ENCODE peak calls at places on chromosomes 12 and 14, in five cellular contexts. Q is RKO, P is HEK293T, A is stomach, K is GDM1. O is an unnamed sample.
A peak's percentile ranks its signal among the peaks of the same experiment; 100 is the strongest.

GRCh38 chr14:96205059-96205993 is 687 bp downstream of the BDKRB2 start:
- DNase-seq in Q (no peak), P (no peak), A (no peak), K (no peak), O (no peak)

GRCh38 chr12:71014180-71014785 is 93.7 kb upstream of the PTPRR start:
- DNase-seq in Q (peak; percentile 69), P (peak; percentile 18), A (no peak), K (no peak), O (peak; percentile 83)

GRCh38 chr14:82533351-82533750 is 999.7 kb upstream of the SEL1L start:
- DNase-seq in Q (no peak), P (no peak), A (no peak), K (no peak), O (no peak)

GRCh38 chr12:40226652-40227051 is 1.9 kb downstream of the LRRK2 start:
- DNase-seq in Q (peak; percentile 69), P (no peak), A (no peak), K (no peak), O (peak; percentile 52)

GRCh38 chr12:955923-956322 is 6.4 kb upstream of the RAD52 start:
- DNase-seq in Q (no peak), P (no peak), A (no peak), K (no peak), O (no peak)

GRCh38 chr12:92442782-92443181 is 260.0 kb upstream of the PLEKHG7 start:
- DNase-seq in Q (no peak), P (no peak), A (no peak), K (no peak), O (peak; percentile 99)

GRCh38 chr14:69683971-69684370 is 72.6 kb downstream of the SUSD6 start:
- DNase-seq in Q (no peak), P (no peak), A (no peak), K (no peak), O (no peak)

GRCh38 chr14:90658541-90658967 is 157.7 kb downstream of the TTC7B start:
- DNase-seq in Q (peak; percentile 4), P (no peak), A (no peak), K (peak; percentile 62), O (no peak)

GRCh38 chr14:88546621-88547385 is 8.0 kb downstream of the PTPN21 start:
- DNase-seq in Q (no peak), P (no peak), A (no peak), K (no peak), O (no peak)

GRCh38 chr12:6312529-6313325 is 2.2 kb downstream of the PLEKHG6 start:
- DNase-seq in Q (no peak), P (no peak), A (peak; percentile 84), K (no peak), O (no peak)

GRCh38 chr14:24353551-24354529 is 14.0 kb upstream of the RIPK3 start:
- DNase-seq in Q (no peak), P (no peak), A (no peak), K (no peak), O (no peak)

GRCh38 chr12:11814362-11814761 is 164.9 kb downstream of the ETV6 start:
- DNase-seq in Q (peak; percentile 48), P (no peak), A (no peak), K (no peak), O (no peak)

GRCh38 chr12:91331371-91331770 is 148.8 kb upstream of the DCN start:
- DNase-seq in Q (no peak), P (no peak), A (no peak), K (no peak), O (no peak)

GRCh38 chr12:109617496-109617895 is 43.9 kb downstream of the MVK start:
- DNase-seq in Q (no peak), P (no peak), A (no peak), K (no peak), O (no peak)

GRCh38 chr14:74018029-74018703 is 922 bp downstream of the ENTPD5 start:
- DNase-seq in Q (peak; percentile 84), P (peak; percentile 7), A (no peak), K (no peak), O (no peak)

GRCh38 chr12:121202407-121203355 is 7.2 kb upstream of the P2RX4 start:
- DNase-seq in Q (no peak), P (no peak), A (no peak), K (no peak), O (peak; percentile 20)

GRCh38 chr14:56205906-56206305 is 87.7 kb downstream of the PELI2 start:
- DNase-seq in Q (no peak), P (no peak), A (no peak), K (no peak), O (no peak)

GRCh38 chr12:92261071-92261470 is 115.4 kb upstream of the BTG1 start:
- DNase-seq in Q (no peak), P (no peak), A (no peak), K (no peak), O (no peak)

GRCh38 chr12:19893514-19893913 is 454.2 kb downstream of the AEBP2 start:
- DNase-seq in Q (peak; percentile 40), P (no peak), A (no peak), K (no peak), O (peak; percentile 79)

GRCh38 chr14:49051328-49052060 is 534.7 kb downstream of the RPS29 start:
- DNase-seq in Q (peak; percentile 7), P (no peak), A (no peak), K (no peak), O (no peak)

GRCh38 chr14:100108840-100109593 is 43.8 kb downstream of the EVL start:
- DNase-seq in Q (no peak), P (no peak), A (no peak), K (no peak), O (no peak)

GRCh38 chr12:52010152-52010622 is 3.4 kb downstream of the TAMALIN start:
- DNase-seq in Q (no peak), P (peak; percentile 42), A (peak; percentile 38), K (no peak), O (peak; percentile 83)

GRCh38 chr12:75533239-75533638 is 21.8 kb upstream of the KRR1 start:
- DNase-seq in Q (no peak), P (no peak), A (no peak), K (no peak), O (no peak)

GRCh38 chr14:81681466-81681865 is 147.8 kb upstream of the SEL1L start:
- DNase-seq in Q (no peak), P (no peak), A (no peak), K (no peak), O (no peak)

GRCh38 chr14:64762044-64763034 is 58.1 kb downstream of the PLEKHG3 start:
- DNase-seq in Q (no peak), P (peak; percentile 69), A (peak; percentile 93), K (no peak), O (peak; percentile 64)

GRCh38 chr12:1593232-1594044 is 943 bp downstream of the FBXL14 start:
- DNase-seq in Q (peak; percentile 49), P (peak; percentile 21), A (peak; percentile 68), K (no peak), O (no peak)

GRCh38 chr12:6465467-6466183 is 4.9 kb downstream of the VAMP1 start:
- DNase-seq in Q (peak; percentile 79), P (peak; percentile 61), A (peak; percentile 53), K (peak; percentile 34), O (peak; percentile 83)

GRCh38 chr12:9588749-9589148 is 19.0 kb downstream of the KLRB1 start:
- DNase-seq in Q (no peak), P (no peak), A (no peak), K (no peak), O (peak; percentile 23)

GRCh38 chr12:7092229-7092985 is at the start of gene C1R:
- DNase-seq in Q (peak; percentile 70), P (peak; percentile 71), A (peak; percentile 77), K (peak; percentile 48), O (peak; percentile 65)

GRCh38 chr12:7588703-7589329 is 76.9 kb downstream of the APOBEC1 start:
- DNase-seq in Q (peak; percentile 77), P (peak; percentile 57), A (peak; percentile 54), K (peak; percentile 71), O (peak; percentile 89)

GRCh38 chr14:44854114-44854513 is 107.6 kb downstream of the KLHL28 start:
- DNase-seq in Q (no peak), P (no peak), A (no peak), K (no peak), O (no peak)

GRCh38 chr12:2893007-2893406 is 2.3 kb downstream of the TULP3 start:
- DNase-seq in Q (peak; percentile 84), P (no peak), A (no peak), K (no peak), O (no peak)

GRCh38 chr12:51748235-51748634 is 100.3 kb downstream of the FIGNL2 start:
- DNase-seq in Q (no peak), P (no peak), A (no peak), K (no peak), O (no peak)

GRCh38 chr14:93941293-93941910 is 14.3 kb downstream of the FAM181A start:
- DNase-seq in Q (peak; percentile 14), P (no peak), A (no peak), K (no peak), O (no peak)

GRCh38 chr14:61750708-61751474 is 11.3 kb upstream of the SNAPC1 start:
- DNase-seq in Q (peak; percentile 90), P (peak; percentile 76), A (peak; percentile 91), K (peak; percentile 88), O (peak; percentile 73)